ENCODE peak calls at places on chromosome 9, in four cellular contexts. C is neuronal stem cell, H is H9, P is H1. Q is an unnamed sample.

GRCh38 chr9:129174724-129175514 is 3.1 kb downstream of the IER5L start:
- DNase-seq in H (peak; percentile 63), C (peak; percentile 50), P (no peak), Q (peak; percentile 94)

GRCh38 chr9:76987594-76988200 is 31.8 kb upstream of the FOXB2 start:
- DNase-seq in P (peak; percentile 38), C (no peak), H (peak; percentile 73), Q (peak; percentile 30)

GRCh38 chr9:35000535-35001284 is 11.2 kb downstream of the DNAJB5 start:
- DNase-seq in C (no peak), H (peak; percentile 27), P (no peak), Q (peak; percentile 31)

GRCh38 chr9:18976368-18977238 is 56.4 kb downstream of the SAXO1 start:
- DNase-seq in C (no peak), P (no peak), H (no peak), Q (peak; percentile 72)

GRCh38 chr9:125854553-125855275 is 107.5 kb downstream of the PBX3 start:
- DNase-seq in C (no peak), P (no peak), H (no peak), Q (peak; percentile 52)

GRCh38 chr9:19969721-19970120 is 180.9 kb upstream of the SLC24A2 start:
- DNase-seq in C (no peak), P (no peak), H (no peak), Q (peak; percentile 39)

GRCh38 chr9:95938724-95939123 is 63.2 kb downstream of the ERCC6L2 start:
- DNase-seq in C (no peak), P (no peak), H (no peak), Q (no peak)

GRCh38 chr9:114880276-114880891 is 50.0 kb downstream of the TNFSF8 start:
- DNase-seq in P (no peak), H (no peak), C (no peak), Q (peak; percentile 57)

GRCh38 chr9:129998491-129999122 is 44.4 kb downstream of the FNBP1 start:
- DNase-seq in H (no peak), P (no peak), C (no peak), Q (no peak)

GRCh38 chr9:124420991-124421543 is 5.8 kb upstream of the PSMB7 start:
- DNase-seq in H (no peak), C (no peak), P (no peak), Q (peak; percentile 60)

GRCh38 chr9:94800424-94801117 is 74.1 kb downstream of the AOPEP start:
- DNase-seq in P (no peak), C (no peak), H (no peak), Q (no peak)

GRCh38 chr9:94798201-94798600 is 71.7 kb downstream of the AOPEP start:
- DNase-seq in C (no peak), H (no peak), P (no peak), Q (no peak)

GRCh38 chr9:94798668-94799067 is 72.2 kb downstream of the AOPEP start:
- DNase-seq in H (no peak), P (no peak), C (no peak), Q (no peak)

GRCh38 chr9:94801242-94801641 is 74.7 kb downstream of the AOPEP start:
- DNase-seq in C (no peak), P (no peak), H (no peak), Q (peak; percentile 72)

DNA sequence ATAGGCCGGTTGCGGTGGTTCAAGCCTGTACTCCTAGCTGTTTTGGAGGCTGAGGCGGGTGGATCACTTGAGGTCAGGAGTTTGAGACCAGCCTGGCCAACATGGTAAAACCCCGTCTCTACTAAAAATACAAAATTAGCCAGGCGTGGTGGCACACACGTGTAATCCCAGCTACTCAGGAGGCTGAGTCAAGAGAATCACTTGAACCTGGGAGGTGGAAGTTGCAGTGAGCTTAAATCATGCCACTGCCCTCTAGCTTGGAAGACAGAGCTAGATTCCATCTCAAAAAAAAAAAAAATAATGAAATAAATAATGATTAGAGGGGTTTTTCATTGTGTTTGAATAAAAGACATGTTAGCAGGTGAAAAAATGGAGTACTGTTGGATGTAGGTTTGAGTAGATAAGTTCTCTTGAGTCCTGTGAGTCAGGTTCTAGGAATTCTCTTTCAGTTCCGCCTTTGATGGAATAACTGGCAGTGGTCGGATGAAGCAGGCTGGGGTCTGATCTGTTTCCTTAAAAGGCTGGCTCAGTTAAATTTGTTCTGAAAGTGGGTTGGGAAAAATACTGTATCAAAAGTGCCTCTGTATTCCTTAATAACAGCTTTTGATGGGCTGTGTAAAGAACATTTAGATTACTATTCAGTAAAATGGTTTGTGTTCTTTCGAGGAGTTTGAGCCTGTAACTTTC is 73.2 kb downstream of the AOPEP start:
- DNase-seq in P (no peak), C (no peak), H (no peak), Q (peak; percentile 73)
- H2BK12ac ChIP-seq in P (no peak overlapping the region), C (no peak overlapping the region), H (no peak overlapping the region), Q (peak overlapping the region; percentile 56)

GRCh38 chr9:127835930-127836586 is 18.4 kb downstream of the ENG start:
- DNase-seq in C (no peak), P (no peak), H (no peak), Q (peak; percentile 95)
- H2BK12ac ChIP-seq in C (no peak overlapping the region), P (no peak overlapping the region), H (no peak overlapping the region), Q (peak overlapping the region; percentile 90)

GRCh38 chr9:16282216-16282615 is 588.3 kb downstream of the BNC2 start:
- DNase-seq in C (no peak), H (no peak), P (no peak), Q (peak; percentile 63)
- H2BK12ac ChIP-seq in C (no peak overlapping the region), H (no peak overlapping the region), P (no peak overlapping the region), Q (peak overlapping the region; percentile 19)

DNA sequence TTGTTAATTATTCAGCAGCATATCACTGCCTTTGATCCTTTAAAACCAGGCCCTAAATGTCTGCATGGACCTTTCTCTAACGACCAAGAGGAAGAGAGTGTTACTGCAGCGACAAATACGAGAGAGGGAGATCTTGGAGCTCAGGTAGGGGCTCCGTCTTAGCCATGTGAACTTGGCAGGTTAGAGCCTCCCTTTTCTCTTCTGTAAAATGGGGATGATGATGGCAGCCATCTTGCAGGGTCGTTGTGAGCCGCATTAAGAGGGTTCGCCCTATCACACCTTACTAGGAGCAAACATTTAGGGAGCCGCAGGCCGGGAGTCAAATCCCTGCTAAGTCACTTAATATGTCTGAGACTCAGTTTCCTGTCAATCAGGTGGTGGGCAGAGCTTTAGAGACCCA is 1.6 kb downstream of the ENG start:
- DNase-seq in H (no peak), C (no peak), P (no peak), Q (no peak)
- H2BK12ac ChIP-seq in H (no peak overlapping the region), C (no peak overlapping the region), P (no peak overlapping the region), Q (no peak overlapping the region)

GRCh38 chr9:123357748-123358059 is 1.7 kb downstream of the CRB2 start:
- DNase-seq in P (no peak), H (no peak), C (no peak), Q (no peak)
- H2BK12ac ChIP-seq in P (peak overlapping the region; percentile 98), H (no peak overlapping the region), C (peak overlapping the region; percentile 99), Q (no peak overlapping the region)

Q was measured in mesenchymal stem cell.